ENCODE peak calls at places on chromosomes 5 and 9, in six cellular contexts. H, A, U, N, E and C are unnamed samples.

GRCh38 chr9:126861707-126862460 is 1.4 kb downstream of the ZBTB34 start:
- DNase-seq in H (no peak), E (no peak), N (no peak), A (no peak), U (no peak), C (peak; percentile 57)

GRCh38 chr5:176365663-176366574 is 632 bp downstream of the ARL10 start:
- DNase-seq in N (peak; percentile 76), H (peak; percentile 72), U (peak; percentile 42), E (no peak), A (peak; percentile 64), C (peak; percentile 27)

GRCh38 chr5:87300744-87301143 is 33.1 kb downstream of the RASA1 start:
- DNase-seq in H (peak; percentile 96), N (no peak), A (no peak), E (peak; percentile 82), U (no peak), C (peak; percentile 84)

GRCh38 chr5:14153932-14154646 is 10.9 kb downstream of the TRIO start:
- DNase-seq in H (peak; percentile 91), E (peak; percentile 57), N (peak; percentile 48), A (peak; percentile 71), U (no peak), C (peak; percentile 81)

GRCh38 chr9:114060711-114061110 is 17.4 kb downstream of the AMBP start:
- DNase-seq in N (no peak), U (no peak), A (no peak), E (no peak), H (no peak), C (no peak)

GRCh38 chr5:96997265-96997859 is 61.5 kb downstream of the LNPEP start:
- DNase-seq in U (no peak), N (peak; percentile 8), H (peak; percentile 58), E (peak; percentile 64), A (no peak), C (peak; percentile 79)

GRCh38 chr5:107090471-107090870 is 580.3 kb downstream of the EFNA5 start:
- DNase-seq in N (no peak), H (no peak), A (no peak), E (no peak), U (no peak), C (no peak)

GRCh38 chr5:56516034-56516433 is 282.9 kb upstream of the ANKRD55 start:
- DNase-seq in N (no peak), E (no peak), U (no peak), A (no peak), H (no peak), C (no peak)

GRCh38 chr9:113492343-113493079 is 29.0 kb downstream of the RGS3 start:
- DNase-seq in E (no peak), U (no peak), H (peak; percentile 72), A (peak; percentile 48), N (no peak), C (peak; percentile 48)

GRCh38 chr9:14421291-14421690 is 107.3 kb upstream of the NFIB start:
- DNase-seq in N (no peak), A (no peak), E (no peak), H (no peak), U (no peak), C (no peak)

GRCh38 chr9:17735859-17736258 is 157.0 kb downstream of the SH3GL2 start:
- DNase-seq in N (no peak), H (no peak), U (no peak), A (no peak), E (no peak), C (no peak)

GRCh38 chr5:170546257-170546656 is 42.4 kb downstream of the KCNIP1 start:
- DNase-seq in E (no peak), A (peak; percentile 32), H (no peak), N (no peak), U (no peak), C (no peak)

GRCh38 chr9:437066-438015 is 222.7 kb downstream of the DOCK8 start:
- DNase-seq in E (no peak), N (no peak), H (peak; percentile 93), A (no peak), U (no peak), C (peak; percentile 90)

GRCh38 chr5:175707751-175708375 is 50.0 kb downstream of the HRH2 start:
- DNase-seq in U (no peak), E (no peak), A (no peak), N (no peak), H (no peak), C (no peak)

GRCh38 chr5:146753618-146754123 is 124.9 kb downstream of the PPP2R2B start:
- DNase-seq in E (no peak), N (no peak), U (no peak), H (no peak), A (no peak), C (no peak)

GRCh38 chr9:135343733-135344522 is 135.7 kb upstream of the PPP1R26 start:
- DNase-seq in E (peak; percentile 34), U (peak; percentile 93), H (peak; percentile 4), A (peak; percentile 55), N (peak; percentile 95), C (peak; percentile 14)

GRCh38 chr5:78659714-78660113 is 11.1 kb upstream of the LHFPL2 start:
- DNase-seq in E (peak; percentile 54), H (peak; percentile 89), U (no peak), N (no peak), A (no peak), C (peak; percentile 81)

GRCh38 chr9:113599647-113600476 is 136.3 kb downstream of the RGS3 start:
- DNase-seq in A (no peak), H (peak; percentile 95), N (no peak), E (no peak), U (no peak), C (peak; percentile 75)

GRCh38 chr9:18208166-18209059 is 265.5 kb upstream of the ADAMTSL1 start:
- DNase-seq in A (no peak), U (peak; percentile 52), N (peak; percentile 41), H (peak; percentile 10), E (peak; percentile 42), C (peak; percentile 64)

GRCh38 chr5:174837919-174838902 is 113.8 kb downstream of the MSX2 start:
- DNase-seq in N (no peak), U (peak; percentile 32), A (no peak), H (peak; percentile 87), E (peak; percentile 49), C (peak; percentile 36)

GRCh38 chr5:36276864-36277263 is 24.8 kb downstream of the RANBP3L start:
- DNase-seq in E (no peak), N (no peak), A (no peak), U (no peak), H (no peak), C (no peak)

GRCh38 chr5:98933446-98934072 is 4.8 kb upstream of the CHD1 start:
- DNase-seq in N (no peak), A (no peak), H (no peak), E (no peak), U (no peak), C (no peak)

GRCh38 chr5:151682240-151682639 is 4.5 kb downstream of the SPARC start:
- DNase-seq in E (no peak), N (no peak), U (no peak), A (no peak), H (peak; percentile 51), C (no peak)